ENCODE peak calls at places on chromosomes 13 and 19, in eight cellular contexts. B is H9; U is left ventricle myocardium inferior; O is prostate gland; X is activated CD8-positive, alpha-beta T cell treated with anti-CD3 and anti-CD28 coated beads, Interleukin-2, amount 10 ng/mL, durations not matched to agents 7 days and 5 days; L is aorta; W is caudate nucleus; F is SK-N-SH. A is an unnamed sample.

GRCh38 chr19:31346660-31347059 is 2.6 kb downstream of the TSHZ3 start:
- DNase-seq in F (no peak), X (no peak), U (no peak), B (no peak), O (no peak), L (no peak), W (no peak), A (no peak)

GRCh38 chr13:74229242-74229641 is 95.0 kb upstream of the KLF12 start:
- DNase-seq in O (peak), U (no peak), B (no peak), X (no peak), L (no peak), F (no peak), W (no peak), A (no peak)

GRCh38 chr13:71378992-71379905 is 487.8 kb downstream of the DACH1 start:
- DNase-seq in W (no peak), F (no peak), L (no peak), U (no peak), X (no peak), O (no peak), B (no peak), A (peak)

GRCh38 chr13:40146063-40146462 is 490.6 kb downstream of the COG6 start:
- DNase-seq in F (no peak), W (no peak), U (no peak), L (no peak), X (no peak), O (no peak), B (peak), A (no peak)

GRCh38 chr13:60756306-60756705 is 359.3 kb downstream of the TDRD3 start:
- DNase-seq in O (peak), U (no peak), X (no peak), B (no peak), F (no peak), L (no peak), W (no peak), A (no peak)

GRCh38 chr19:10706990-10707389 is 5.8 kb downstream of the QTRT1 start:
- DNase-seq in L (no peak), B (no peak), X (no peak), U (no peak), F (no peak), O (no peak), W (no peak), A (peak)

GRCh38 chr13:85283408-85283807 is 515.8 kb downstream of the SLITRK6 start:
- DNase-seq in F (no peak), B (no peak), U (no peak), O (no peak), W (no peak), X (no peak), L (no peak), A (no peak)

GRCh38 chr13:97028441-97029299 is 34.4 kb upstream of the OXGR1 start:
- DNase-seq in F (peak), W (peak), O (peak), X (peak), U (peak), L (peak), B (peak), A (peak)

GRCh38 chr13:39602614-39603366 is at the start of gene LHFPL6:
- DNase-seq in O (peak), W (peak), B (peak), U (peak), X (peak), F (peak), L (peak), A (peak)

GRCh38 chr13:64930636-64931035 is 2299.5 kb downstream of the PCDH9 start:
- DNase-seq in B (no peak), W (no peak), F (no peak), L (no peak), X (no peak), O (no peak), U (no peak), A (no peak)

GRCh38 chr13:34469212-34469983 is 472.7 kb upstream of the NBEA start:
- DNase-seq in W (no peak), B (no peak), X (no peak), U (no peak), L (no peak), O (peak), F (peak), A (peak)

GRCh38 chr19:6216996-6217751 is 62.6 kb downstream of the MLLT1 start:
- DNase-seq in F (peak), X (no peak), O (no peak), U (no peak), B (no peak), W (no peak), L (peak), A (peak)

GRCh38 chr13:73168993-73169401 is 110.2 kb downstream of the KLF5 start:
- DNase-seq in L (no peak), O (peak), U (no peak), F (no peak), B (no peak), W (no peak), X (no peak), A (no peak)

GRCh38 chr19:3098141-3098514 is 4.0 kb downstream of the GNA11 start:
- DNase-seq in B (no peak), X (no peak), W (no peak), O (no peak), U (peak), L (no peak), F (no peak), A (peak)

GRCh38 chr13:48493851-48494250 is 39.0 kb downstream of the RCBTB2 start:
- DNase-seq in L (no peak), O (peak), B (no peak), F (no peak), W (no peak), U (no peak), X (no peak), A (peak)

GRCh38 chr19:38425810-38426466 is at the start of gene RASGRP4:
- DNase-seq in X (peak), U (peak), W (no peak), F (no peak), B (peak), L (peak), O (no peak), A (no peak)

GRCh38 chr13:76992548-76993001 is 694 bp downstream of the CLN5 start:
- DNase-seq in X (peak), B (no peak), U (no peak), W (no peak), F (peak), O (peak), L (peak), A (peak)

GRCh38 chr13:50129065-50129922 is 114.0 kb downstream of the KCNRG start:
- DNase-seq in L (peak), F (no peak), W (no peak), B (no peak), O (no peak), U (peak), X (no peak), A (no peak)

GRCh38 chr19:42129399-42130253 is 2.6 kb downstream of the POU2F2 start:
- DNase-seq in F (peak), L (peak), B (no peak), U (peak), O (peak), W (peak), X (no peak), A (peak)

GRCh38 chr13:106416645-106417044 is 118.8 kb downstream of the EFNB2 start:
- DNase-seq in U (no peak), L (no peak), F (no peak), W (no peak), O (no peak), X (no peak), B (no peak), A (no peak)

GRCh38 chr13:92197669-92198068 is 799.2 kb downstream of the GPC5 start:
- DNase-seq in L (no peak), F (no peak), W (no peak), O (no peak), U (no peak), X (no peak), B (no peak), A (peak)

GRCh38 chr13:99404005-99404755 is 97.0 kb upstream of the GPR183 start:
- DNase-seq in W (no peak), O (no peak), X (no peak), U (no peak), L (no peak), B (no peak), F (no peak), A (no peak)

GRCh38 chr13:42970824-42971669 is 21.0 kb downstream of the EPSTI1 start:
- DNase-seq in U (no peak), F (peak), B (peak), L (no peak), O (no peak), X (peak), W (peak), A (peak)

GRCh38 chr19:49017666-49018351 is 918 bp upstream of the LHB start:
- DNase-seq in U (peak), F (peak), B (peak), X (peak), W (no peak), O (no peak), L (peak), A (peak)